ENCODE peak calls at places on chromosomes 16 and 17, in nine cellular contexts. R is OCI-LY7, F is omental fat pad, S is AG04450, D is AG04449, Z is prostate gland, L is lung, U is cardiac fibroblast, T is progenitor cell of endocrine pancreas. E is an unnamed sample.

GRCh38 chr17:42251115-42251514 is 25.1 kb downstream of the STAT5B start:
- DNase-seq in R (no peak), F (no peak), S (no peak), D (no peak), Z (no peak), L (no peak), U (peak; percentile 69), T (no peak), E (no peak)

GRCh38 chr17:79974786-79975497 is 60.7 kb downstream of the TBC1D16 start:
- DNase-seq in R (no peak), F (no peak), S (no peak), D (no peak), Z (no peak), L (no peak), U (no peak), T (no peak), E (peak; percentile 42)

GRCh38 chr17:74960739-74961342 is 11.7 kb downstream of the HID1 start:
- DNase-seq in R (peak; percentile 90), F (no peak), S (peak; percentile 6), D (no peak), Z (no peak), L (peak; percentile 62), U (peak; percentile 44), T (peak; percentile 41), E (peak; percentile 85)

GRCh38 chr17:41530062-41531048 is 2.2 kb upstream of the KRT19 start:
- DNase-seq in R (no peak), F (peak; percentile 44), S (peak; percentile 61), D (peak; percentile 40), Z (no peak), L (no peak), U (peak; percentile 87), T (no peak), E (no peak)

GRCh38 chr16:1021553-1022160 is 40.1 kb downstream of the SOX8 start:
- DNase-seq in R (no peak), F (no peak), S (no peak), D (no peak), Z (no peak), L (no peak), U (no peak), T (no peak), E (no peak)

GRCh38 chr16:67432491-67432890 is 1.6 kb downstream of the HSD11B2 start:
- DNase-seq in R (no peak), F (no peak), S (no peak), D (no peak), Z (no peak), L (no peak), U (no peak), T (no peak), E (no peak)

GRCh38 chr17:30922235-30922993 is 669 bp downstream of the ADAP2 start:
- DNase-seq in R (no peak), F (no peak), S (no peak), D (no peak), Z (no peak), L (peak; percentile 29), U (peak; percentile 5), T (peak; percentile 11), E (peak; percentile 64)

GRCh38 chr17:55734128-55734781 is 11.6 kb upstream of the TMEM100 start:
- DNase-seq in R (peak; percentile 45), F (no peak), S (no peak), D (no peak), Z (no peak), L (no peak), U (no peak), T (no peak), E (peak; percentile 10)

GRCh38 chr17:20218231-20218630 is 209.1 kb downstream of the SPECC1 start:
- DNase-seq in R (no peak), F (no peak), S (no peak), D (no peak), Z (no peak), L (no peak), U (no peak), T (no peak), E (no peak)

GRCh38 chr17:55587608-55588139 is 76.4 kb upstream of the SMIM36 start:
- DNase-seq in R (no peak), F (no peak), S (no peak), D (no peak), Z (no peak), L (no peak), U (peak; percentile 51), T (no peak), E (no peak)

GRCh38 chr16:2752850-2753522 is 548 bp downstream of the SRRM2 start:
- DNase-seq in R (peak; percentile 79), F (no peak), S (peak; percentile 41), D (no peak), Z (peak; percentile 78), L (no peak), U (peak; percentile 86), T (no peak), E (peak; percentile 88)

GRCh38 chr16:31714899-31715504 is 158.6 kb upstream of the ZNF267 start:
- DNase-seq in R (peak; percentile 18), F (no peak), S (no peak), D (no peak), Z (no peak), L (no peak), U (no peak), T (no peak), E (peak; percentile 26)

DNA sequence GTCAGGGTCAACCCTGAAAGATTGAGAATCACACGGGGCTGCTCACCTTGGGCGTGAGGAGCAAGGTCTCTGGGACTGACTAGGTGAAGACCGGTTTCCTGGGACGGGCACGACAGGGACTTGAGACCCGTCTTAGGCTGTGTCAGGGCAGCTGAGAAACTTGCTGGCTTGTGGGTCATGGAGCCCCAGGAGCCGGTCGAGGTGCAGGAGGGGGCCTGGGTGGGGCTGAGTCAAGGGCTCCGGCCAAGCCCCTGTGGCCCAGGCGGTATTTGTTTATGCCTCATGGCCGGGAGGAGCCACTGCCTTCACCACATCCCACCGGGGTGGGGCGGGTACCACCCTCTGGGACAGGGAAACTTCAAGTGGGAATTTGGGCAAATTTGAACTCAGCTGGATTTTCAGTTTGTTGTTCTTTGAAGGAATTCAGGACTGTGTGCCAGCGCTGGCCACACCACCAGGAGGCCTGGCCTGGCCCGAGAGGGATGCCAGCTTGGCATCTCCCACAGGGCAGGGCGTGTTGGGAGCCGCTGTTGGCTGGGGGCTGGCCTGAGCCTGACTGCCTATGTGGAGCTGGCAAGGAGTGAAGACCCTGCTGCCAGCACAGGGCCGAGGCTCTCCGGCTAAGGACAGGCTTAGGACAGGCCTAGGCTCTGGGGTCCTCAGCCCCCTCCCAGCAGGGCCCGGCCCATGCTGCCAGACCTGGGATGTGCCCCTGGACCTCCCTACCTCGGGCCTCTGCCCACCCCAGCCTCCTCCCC is 116.1 kb downstream of the METRNL start:
- DNase-seq in R (no peak), F (peak; percentile 21), S (no peak), D (no peak), Z (peak; percentile 73), L (no peak), U (peak; percentile 59), T (no peak), E (no peak)
- TF ChIP-seq CTCF in R (no peak), F (no peak), S (no peak), D (no peak), Z (no peak), L (no peak), U (no peak), T (no peak), E (no peak)

GRCh38 chr16:87823146-87823929 is 46.0 kb downstream of the SLC7A5 start:
- DNase-seq in R (no peak), F (no peak), S (no peak), D (no peak), Z (no peak), L (no peak), U (no peak), T (no peak), E (no peak)
- TF ChIP-seq CTCF in R (no peak), F (no peak), S (no peak), D (no peak), Z (no peak), L (no peak), U (no peak), T (no peak), E (no peak)

DNA sequence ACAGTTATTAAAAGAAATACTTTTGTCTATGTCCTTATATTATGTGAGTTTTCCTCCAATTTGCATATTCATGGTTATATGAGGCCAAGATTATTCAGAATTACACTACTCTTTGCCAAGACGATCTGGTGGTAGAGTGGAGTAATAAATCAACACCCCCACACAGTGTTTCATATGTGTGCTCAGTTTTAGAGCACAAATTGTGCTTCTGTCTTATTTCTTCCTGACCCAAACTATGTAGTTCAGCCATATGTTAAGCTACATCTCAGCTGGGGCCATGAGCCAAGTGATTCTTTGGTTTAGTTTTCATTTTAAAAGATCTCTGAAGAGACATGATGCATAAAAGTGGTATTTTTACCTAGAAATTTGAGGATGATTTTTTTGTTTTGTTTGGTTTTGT is 26.8 kb upstream of the PPM1E start:
- DNase-seq in R (no peak), F (no peak), S (no peak), D (no peak), Z (no peak), L (no peak), U (no peak), T (no peak), E (no peak)
- TF ChIP-seq CTCF in R (no peak), F (no peak), S (no peak), D (no peak), Z (no peak), L (no peak), U (no peak), T (no peak), E (no peak)

GRCh38 chr17:16889088-16889465 is 82.8 kb downstream of the TNFRSF13B start:
- DNase-seq in R (no peak), F (no peak), S (no peak), D (no peak), Z (no peak), L (no peak), U (no peak), T (no peak), E (no peak)

GRCh38 chr17:16882243-16882925 is 89.5 kb downstream of the TNFRSF13B start:
- DNase-seq in R (no peak), F (no peak), S (no peak), D (no peak), Z (no peak), L (no peak), U (no peak), T (no peak), E (no peak)

GRCh38 chr17:16888413-16889087 is 83.4 kb downstream of the TNFRSF13B start:
- DNase-seq in R (no peak), F (no peak), S (no peak), D (no peak), Z (no peak), L (no peak), U (no peak), T (no peak), E (no peak)

GRCh38 chr17:16887523-16888095 is 84.3 kb downstream of the TNFRSF13B start:
- DNase-seq in R (no peak), F (no peak), S (no peak), D (no peak), Z (no peak), L (no peak), U (no peak), T (no peak), E (no peak)

DNA sequence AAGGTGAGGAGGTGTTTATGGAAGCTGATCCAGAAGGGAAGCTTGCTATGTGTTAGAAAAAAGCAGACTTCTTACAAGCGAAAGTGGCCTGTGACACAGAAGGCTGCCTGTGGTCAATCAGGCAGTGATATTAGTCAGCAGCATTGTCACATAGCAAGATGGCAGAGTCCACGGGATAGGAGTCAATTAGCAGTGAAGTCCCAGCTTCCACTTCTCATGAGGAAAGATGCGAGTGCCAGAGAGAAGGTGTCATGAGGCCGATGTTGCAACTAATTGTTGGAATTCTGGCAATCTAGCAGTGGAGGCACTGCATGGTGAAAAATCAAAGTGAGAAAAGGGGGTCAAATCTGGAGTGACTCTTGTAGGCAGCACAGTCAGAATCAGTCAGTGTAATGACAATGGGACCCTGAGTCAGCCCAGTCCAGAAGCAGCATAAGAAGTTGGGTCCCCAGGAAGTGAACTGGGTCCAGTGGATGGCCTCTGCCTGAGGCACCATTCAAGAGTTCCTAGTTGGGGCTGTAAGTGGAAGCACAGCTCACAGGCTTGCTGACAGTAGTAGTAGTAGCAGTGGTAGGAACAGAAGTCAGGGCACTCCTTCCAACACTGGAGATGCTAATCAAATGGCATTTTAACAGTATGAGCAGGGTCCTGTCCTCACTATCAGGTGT is 85.1 kb downstream of the TNFRSF13B start:
- DNase-seq in R (no peak), F (no peak), S (no peak), D (no peak), Z (no peak), L (no peak), U (no peak), T (no peak), E (no peak)
- TF ChIP-seq CTCF in R (no peak), F (no peak), S (no peak), D (no peak), Z (no peak), L (no peak), U (no peak), T (no peak), E (no peak)

E was measured in GM13976.